ENCODE peak calls at places on chromosomes 7 and 10, in four cellular contexts. R is T-cell, H is chondrocyte, N is cardiac muscle cell. A is an unnamed sample.
A peak's percentile ranks its signal among the peaks of the same experiment; 100 is the strongest.

GRCh38 chr10:68110027-68110426 is 739 bp downstream of the MYPN start:
- DNase-seq in H (no peak), N (peak; percentile 12), R (no peak), A (no peak)

GRCh38 chr10:3389093-3389492 is 216.5 kb upstream of the PITRM1 start:
- DNase-seq in H (no peak), N (peak; percentile 48), R (no peak), A (no peak)

GRCh38 chr10:43461950-43462349 is 25.0 kb downstream of the ZNF487 start:
- DNase-seq in N (peak; percentile 90), R (no peak), H (no peak), A (peak; percentile 54)

GRCh38 chr10:74490551-74490950 is 335.8 kb upstream of the KAT6B start:
- DNase-seq in H (no peak), N (no peak), R (no peak), A (no peak)

GRCh38 chr10:21496285-21497176 is 29.0 kb downstream of the SKIDA1 start:
- DNase-seq in N (peak; percentile 54), R (peak; percentile 47), H (no peak), A (peak; percentile 89)

GRCh38 chr7:82464372-82464771 is 20.8 kb upstream of the CACNA2D1 start:
- DNase-seq in R (no peak), H (no peak), N (no peak), A (no peak)

GRCh38 chr10:44306147-44306710 is 78.7 kb downstream of the CXCL12 start:
- DNase-seq in N (peak; percentile 69), R (no peak), H (no peak), A (no peak)

GRCh38 chr7:81284576-81284975 is 365.7 kb upstream of the SEMA3C start:
- DNase-seq in R (no peak), H (no peak), N (peak; percentile 60), A (no peak)

GRCh38 chr7:129343099-129343700 is 91.0 kb upstream of the STRIP2 start:
- DNase-seq in N (peak; percentile 66), R (no peak), H (no peak), A (peak; percentile 13)

GRCh38 chr7:136184719-136185118 is 207.6 kb upstream of the MTPN start:
- DNase-seq in N (no peak), H (no peak), R (no peak), A (no peak)

GRCh38 chr10:103745264-103746247 is 109.8 kb downstream of the SH3PXD2A start:
- DNase-seq in H (no peak), N (no peak), R (peak; percentile 9), A (no peak)

GRCh38 chr10:31133628-31134302 is 102.1 kb upstream of the ZNF438 start:
- DNase-seq in H (no peak), N (peak; percentile 91), R (peak; percentile 49), A (peak; percentile 94)

GRCh38 chr10:13706604-13707003 is 119.8 kb downstream of the PRPF18 start:
- DNase-seq in R (no peak), H (no peak), N (no peak), A (no peak)

GRCh38 chr10:52755297-52756062 is 17.1 kb downstream of the MBL2 start:
- DNase-seq in R (no peak), H (no peak), N (peak; percentile 94), A (no peak)

GRCh38 chr10:117830832-117831231 is 215.9 kb downstream of the RAB11FIP2 start:
- DNase-seq in N (no peak), R (no peak), H (no peak), A (peak; percentile 58)

GRCh38 chr10:78763651-78764395 is 304.9 kb upstream of the ZMIZ1 start:
- DNase-seq in N (no peak), R (no peak), H (no peak), A (no peak)

GRCh38 chr10:73131295-73131694 is 21.0 kb downstream of the NUDT13 start:
- DNase-seq in R (no peak), H (no peak), N (no peak), A (no peak)

GRCh38 chr10:133150656-133151055 is 9.4 kb upstream of the KNDC1 start:
- DNase-seq in H (peak; percentile 36), N (no peak), R (no peak), A (no peak)

GRCh38 chr10:28393956-28394568 is 91.2 kb upstream of the MPP7 start:
- DNase-seq in R (peak; percentile 43), N (peak; percentile 72), H (no peak), A (peak; percentile 78)

GRCh38 chr10:17673517-17674051 is 29.6 kb downstream of the STAM start:
- DNase-seq in R (no peak), N (peak; percentile 80), H (no peak), A (peak; percentile 6)

GRCh38 chr7:142100634-142101033 is 10.9 kb upstream of the MGAM2 start:
- DNase-seq in N (no peak), H (no peak), R (no peak), A (no peak)

GRCh38 chr7:101137651-101138148 is 10.8 kb downstream of the SERPINE1 start:
- DNase-seq in N (peak; percentile 33), R (no peak), H (no peak), A (no peak)

GRCh38 chr10:103262229-103262628 is 14.7 kb upstream of the INA start:
- DNase-seq in H (no peak), N (no peak), R (no peak), A (no peak)

GRCh38 chr10:114168450-114169009 is 5.5 kb downstream of the CCDC186 start:
- DNase-seq in H (no peak), R (no peak), N (no peak), A (no peak)

GRCh38 chr10:131201741-131202515 is 109.6 kb downstream of the TCERG1L start:
- DNase-seq in N (no peak), H (no peak), R (no peak), A (no peak)

GRCh38 chr10:24866615-24867583 is 85.5 kb downstream of the PRTFDC1 start:
- DNase-seq in N (peak; percentile 72), H (no peak), R (no peak), A (no peak)

GRCh38 chr7:50791921-50792341 is 9.2 kb upstream of the GRB10 start:
- DNase-seq in R (no peak), H (no peak), N (peak; percentile 80), A (no peak)

GRCh38 chr7:45567713-45568112 is 6.5 kb upstream of the ADCY1 start:
- DNase-seq in H (no peak), N (no peak), R (no peak), A (no peak)

GRCh38 chr10:35412336-35412735 is 76.0 kb downstream of the CCNY start:
- DNase-seq in R (no peak), N (no peak), H (no peak), A (no peak)

GRCh38 chr7:149820622-149821190 is 17.5 kb upstream of the ZNF862 start:
- DNase-seq in N (no peak), R (no peak), H (peak; percentile 88), A (no peak)

GRCh38 chr7:117185124-117185523 is 137.7 kb downstream of the WNT2 start:
- DNase-seq in H (no peak), R (no peak), N (no peak), A (no peak)

GRCh38 chr10:132538790-132539421 is 1.3 kb downstream of the INPP5A start:
- DNase-seq in N (no peak), H (peak; percentile 78), R (no peak), A (no peak)

GRCh38 chr7:31950101-31950755 is 120.0 kb downstream of the PDE1C start:
- DNase-seq in R (no peak), N (peak; percentile 14), H (no peak), A (no peak)

GRCh38 chr7:19161671-19162070 is 16.4 kb upstream of the FERD3L start:
- DNase-seq in R (no peak), H (no peak), N (peak; percentile 8), A (no peak)

GRCh38 chr7:123537026-123537642 is 2.7 kb upstream of the IQUB start:
- DNase-seq in N (peak; percentile 41), R (no peak), H (no peak), A (no peak)

GRCh38 chr7:47507514-47507913 is 74.4 kb downstream of the TNS3 start:
- DNase-seq in R (no peak), N (no peak), H (peak; percentile 47), A (peak; percentile 69)